ENCODE peak calls at places on chromosome 9, in six cellular contexts. Z is MV-4-11; L is stimulated activated CD4-positive, alpha-beta T cell treated with anti-CD3 and anti-CD28 coated beads, TNF-alpha, amount 100 ng/mL, for 4 hours; E is activated CD4-positive, alpha-beta T cell treated with anti-CD3 and anti-CD28 coated beads, Interleukin-2, amount 10 ng/mL, durations not matched to agents 7 days and 5 days; J is KG1; A is SK-MEL-5. R is an unnamed sample.

GRCh38 chr9:128215491-128216404 is 12.6 kb downstream of the DNM1 start:
- DNase-seq in Z (no peak), L (no peak), E (no peak), J (no peak), A (no peak), R (no peak)

GRCh38 chr9:96009690-96010477 is 134.4 kb downstream of the ERCC6L2 start:
- DNase-seq in Z (peak; percentile 82), L (no peak), E (peak; percentile 83), J (no peak), A (no peak), R (no peak)

GRCh38 chr9:11349187-11349586 is 736.4 kb upstream of the PTPRD start:
- DNase-seq in Z (no peak), L (no peak), E (no peak), J (no peak), A (no peak), R (no peak)

GRCh38 chr9:93451762-93452709 is 551 bp downstream of the FAM120A start:
- DNase-seq in Z (no peak), L (peak; percentile 48), E (peak; percentile 54), J (peak; percentile 9), A (peak; percentile 21), R (no peak)

GRCh38 chr9:33415152-33416038 is 13.0 kb upstream of the AQP7 start:
- DNase-seq in Z (peak; percentile 27), L (peak; percentile 75), E (peak; percentile 98), J (no peak), A (peak; percentile 68), R (peak; percentile 51)

GRCh38 chr9:21252727-21253547 is 13.1 kb upstream of the IFNA14 start:
- DNase-seq in Z (peak; percentile 88), L (no peak), E (peak; percentile 17), J (peak; percentile 27), A (peak; percentile 45), R (peak; percentile 22)

GRCh38 chr9:80059979-80060378 is 488.2 kb downstream of the TLE4 start:
- DNase-seq in Z (no peak), L (no peak), E (no peak), J (no peak), A (no peak), R (no peak)

GRCh38 chr9:121191235-121191634 is 10.4 kb downstream of the RAB14 start:
- DNase-seq in Z (no peak), L (no peak), E (no peak), J (no peak), A (no peak), R (no peak)

GRCh38 chr9:137046094-137046787 is at the start of gene NPDC1:
- DNase-seq in Z (peak; percentile 72), L (no peak), E (peak; percentile 86), J (peak; percentile 39), A (peak; percentile 76), R (peak; percentile 85)

GRCh38 chr9:137492464-137493162 is 33.5 kb upstream of the NSMF start:
- DNase-seq in Z (no peak), L (no peak), E (peak; percentile 22), J (no peak), A (peak; percentile 39), R (no peak)